ENCODE peak calls at places on chromosomes 16 and 17, in eight cellular contexts. E, I, A, X, Q, H, W and D are unnamed samples.

GRCh38 chr16:86430814-86431213 is 79.5 kb upstream of the FOXF1 start:
- DNase-seq in E (no peak), I (no peak), A (no peak), X (no peak), Q (no peak), H (no peak), W (no peak), D (no peak)

GRCh38 chr17:61097786-61098185 is 301.9 kb upstream of the TBX2 start:
- DNase-seq in E (no peak), I (no peak), A (no peak), X (no peak), Q (no peak), H (no peak), W (no peak), D (no peak)

GRCh38 chr17:8556074-8556473 is 74.5 kb downstream of the MYH10 start:
- DNase-seq in E (no peak), I (peak; percentile 43), A (no peak), X (peak; percentile 4), Q (no peak), H (no peak), W (no peak), D (no peak)

GRCh38 chr17:71438631-71439146 is 682.1 kb upstream of the SOX9 start:
- DNase-seq in E (no peak), I (peak; percentile 68), A (no peak), X (peak; percentile 94), Q (no peak), H (no peak), W (peak; percentile 96), D (no peak)

GRCh38 chr16:66344533-66345145 is 21.9 kb upstream of the CDH5 start:
- DNase-seq in E (peak; percentile 81), I (peak; percentile 36), A (no peak), X (peak; percentile 58), Q (no peak), H (peak; percentile 80), W (peak; percentile 28), D (no peak)

GRCh38 chr16:14378684-14379467 is 251.2 kb downstream of the PARN start:
- DNase-seq in E (no peak), I (peak; percentile 86), A (no peak), X (peak; percentile 92), Q (no peak), H (no peak), W (peak; percentile 79), D (no peak)

GRCh38 chr16:84281077-84281476 is 13.6 kb upstream of the WFDC1 start:
- DNase-seq in E (peak; percentile 72), I (peak; percentile 57), A (no peak), X (peak; percentile 30), Q (no peak), H (no peak), W (peak; percentile 35), D (no peak)

GRCh38 chr17:69524854-69525253 is 110.4 kb downstream of the MAP2K6 start:
- DNase-seq in E (no peak), I (no peak), A (no peak), X (no peak), Q (no peak), H (no peak), W (no peak), D (no peak)

GRCh38 chr17:15392326-15392739 is 50.9 kb upstream of the TEKT3 start:
- DNase-seq in E (no peak), I (peak; percentile 57), A (no peak), X (peak; percentile 95), Q (no peak), H (no peak), W (peak; percentile 93), D (no peak)

GRCh38 chr16:270381-271255 is 5.1 kb downstream of the RGS11 start:
- DNase-seq in E (no peak), I (no peak), A (no peak), X (no peak), Q (no peak), H (no peak), W (no peak), D (no peak)

GRCh38 chr17:64073771-64074703 is 53.6 kb upstream of the ICAM2 start:
- DNase-seq in E (no peak), I (no peak), A (no peak), X (no peak), Q (no peak), H (no peak), W (no peak), D (no peak)

GRCh38 chr16:35713762-35714650 is 2254.6 kb downstream of the TP53TG3F start:
- DNase-seq in E (no peak), I (no peak), A (no peak), X (no peak), Q (no peak), H (no peak), W (no peak), D (peak; percentile 46)

GRCh38 chr16:24645739-24646645 is 83.5 kb upstream of the TNRC6A start:
- DNase-seq in E (no peak), I (peak; percentile 95), A (no peak), X (peak; percentile 100), Q (no peak), H (peak; percentile 17), W (peak; percentile 100), D (no peak)

GRCh38 chr16:17070882-17071592 is 399.7 kb downstream of the XYLT1 start:
- DNase-seq in E (peak; percentile 79), I (peak; percentile 8), A (peak; percentile 16), X (peak; percentile 2), Q (peak; percentile 29), H (peak; percentile 83), W (no peak), D (no peak)

GRCh38 chr17:64732336-64733006 is 70.4 kb upstream of the SMURF2 start:
- DNase-seq in E (no peak), I (no peak), A (no peak), X (peak; percentile 92), Q (no peak), H (no peak), W (peak; percentile 84), D (no peak)

GRCh38 chr17:1153795-1154546 is 25.8 kb downstream of the ABR start:
- DNase-seq in E (peak; percentile 87), I (peak; percentile 71), A (no peak), X (peak; percentile 63), Q (no peak), H (peak; percentile 32), W (peak; percentile 48), D (no peak)

GRCh38 chr16:66129196-66129595 is 237.3 kb upstream of the CDH5 start:
- DNase-seq in E (no peak), I (no peak), A (no peak), X (no peak), Q (no peak), H (no peak), W (no peak), D (no peak)

GRCh38 chr17:151004-151403 is 13.6 kb downstream of the SCGB1C2 start:
- DNase-seq in E (no peak), I (no peak), A (no peak), X (no peak), Q (no peak), H (no peak), W (no peak), D (no peak)

DNA sequence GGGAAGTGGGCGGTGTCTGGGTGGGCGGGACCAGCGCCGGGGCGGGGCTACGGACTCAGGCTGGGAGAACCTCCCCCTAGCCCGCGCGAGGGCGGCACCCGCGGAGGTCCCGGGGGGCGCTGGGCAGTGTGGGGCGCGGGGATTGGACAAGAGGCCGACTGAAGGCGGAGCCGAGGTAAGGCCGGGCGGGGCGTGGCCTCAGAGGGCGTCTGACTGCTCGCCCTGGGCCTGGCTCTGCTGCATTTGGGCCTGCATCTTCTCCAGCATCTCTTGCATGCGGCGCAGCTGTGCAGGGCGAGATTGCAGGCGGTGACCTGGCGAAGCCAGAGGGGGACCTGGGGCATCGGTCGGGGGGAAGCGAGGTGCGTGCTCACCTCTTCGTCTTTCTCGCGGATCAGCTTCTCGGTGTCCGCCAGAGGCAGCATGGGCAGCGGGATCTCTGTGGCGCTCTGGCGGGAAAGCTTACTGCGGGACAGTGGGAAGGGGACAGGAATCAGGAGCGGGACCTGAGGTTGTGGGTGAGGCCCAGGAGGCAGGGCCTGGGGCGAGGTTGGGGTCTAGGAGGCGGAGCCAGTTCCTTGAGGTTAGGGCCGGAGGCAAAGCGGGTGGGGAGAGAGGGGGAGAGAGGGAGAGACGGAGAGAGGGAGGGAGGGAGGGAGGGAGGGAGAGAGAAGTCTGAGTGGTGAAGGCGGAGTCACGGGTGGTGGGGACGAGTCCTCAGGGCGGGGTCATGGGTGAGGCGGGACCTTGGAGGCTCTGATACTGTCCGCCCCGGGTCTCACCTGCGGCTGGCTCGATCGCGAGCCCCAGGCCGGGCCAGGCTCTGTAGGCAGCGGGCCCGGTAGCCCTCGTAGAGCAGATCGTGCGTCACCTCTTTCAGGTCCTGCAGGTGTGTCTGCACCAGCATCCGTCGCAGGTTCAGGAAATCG is 3.9 kb downstream of the SEPTIN1 start:
- DNase-seq in E (peak; percentile 100), I (peak; percentile 98), A (peak; percentile 96), X (peak; percentile 95), Q (peak; percentile 98), H (peak; percentile 99), W (peak; percentile 94), D (peak; percentile 100)
- TF ChIP-seq CTCF in E (no peak), I (no peak), A (no peak), X (peak; percentile 14), Q (no peak), H (no peak), W (no peak), D (peak; percentile 32)

GRCh38 chr16:72474511-72475123 is 302.7 kb upstream of the PMFBP1 start:
- DNase-seq in E (no peak), I (no peak), A (no peak), X (peak; percentile 68), Q (no peak), H (no peak), W (peak; percentile 85), D (no peak)
- TF ChIP-seq CTCF in E (no peak), I (no peak), A (no peak), X (no peak), Q (no peak), H (no peak), W (no peak), D (no peak)

GRCh38 chr16:75555707-75556512 is at the start of gene TMEM231:
- DNase-seq in E (peak; percentile 97), I (peak; percentile 97), A (peak; percentile 91), X (peak; percentile 91), Q (peak; percentile 96), H (peak; percentile 99), W (peak; percentile 90), D (peak; percentile 97)
- TF ChIP-seq CTCF in E (no peak), I (no peak), A (no peak), X (no peak), Q (no peak), H (no peak), W (no peak), D (no peak)

DNA sequence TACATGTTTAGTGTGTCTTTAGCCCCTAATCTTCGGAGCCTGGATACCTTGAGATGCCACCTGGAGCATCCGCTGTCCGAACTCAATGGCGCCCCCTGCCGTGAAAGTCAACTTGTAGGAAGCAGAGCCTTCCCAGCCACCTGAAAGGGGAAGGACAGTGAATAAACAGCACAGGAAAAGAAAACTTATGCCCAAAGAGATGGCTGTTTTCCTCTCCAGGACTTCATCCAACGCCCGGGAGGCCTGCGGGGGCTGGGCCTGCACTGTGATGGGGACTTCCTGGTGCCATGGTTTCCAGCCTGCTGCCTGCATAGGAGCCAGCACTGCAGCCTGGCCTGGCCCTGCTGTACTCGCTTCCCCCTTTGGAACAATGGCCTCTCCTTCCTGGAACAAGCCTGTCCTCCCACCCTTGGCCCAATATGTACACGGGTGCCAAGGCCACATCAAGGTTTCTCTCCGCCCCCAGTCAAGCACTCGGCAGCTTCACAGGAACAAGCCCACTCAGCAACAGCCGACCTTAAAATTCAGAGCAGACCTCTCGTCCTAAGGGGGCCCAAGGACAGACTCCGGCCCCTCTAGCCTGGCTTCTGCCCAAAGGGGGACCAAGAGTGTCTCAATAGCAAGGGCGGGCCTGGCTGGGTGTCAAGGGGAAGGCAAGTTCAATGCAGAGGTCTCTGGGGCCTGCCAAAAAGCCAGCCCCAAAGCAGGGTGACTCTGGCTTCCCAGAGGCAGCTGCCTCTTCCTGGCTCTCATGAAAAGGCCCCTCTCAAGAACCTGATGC is 4.5 kb upstream of the UNC13D start:
- DNase-seq in E (peak; percentile 96), I (peak; percentile 25), A (no peak), X (peak; percentile 51), Q (peak; percentile 93), H (peak; percentile 96), W (peak; percentile 9), D (no peak)
- TF ChIP-seq CTCF in E (peak; percentile 91), I (peak; percentile 79), A (peak; percentile 24), X (peak; percentile 67), Q (no peak), H (peak; percentile 57), W (peak; percentile 81), D (peak; percentile 67)